ENCODE peak calls at places on chromosomes 16 and 17, in four cellular contexts. X is pancreas, D is upper lobe of right lung, E is progenitor cell of endocrine pancreas. N is an unnamed sample.

GRCh38 chr17:43556292-43556691 is 10.2 kb upstream of the ETV4 start:
- DNase-seq in E (no peak), D (peak), X (no peak), N (no peak)

GRCh38 chr16:85028638-85029412 is 1.2 kb downstream of the KIAA0513 start:
- DNase-seq in D (no peak), E (no peak), X (peak), N (no peak)

GRCh38 chr17:5933430-5933829 is 136.7 kb upstream of the WSCD1 start:
- DNase-seq in D (no peak), X (no peak), E (no peak), N (no peak)

GRCh38 chr16:83244057-83244456 is 563.7 kb upstream of the HSBP1 start:
- DNase-seq in X (no peak), E (no peak), D (no peak), N (no peak)

GRCh38 chr16:22816475-22816874 is 2.5 kb downstream of the HS3ST2 start:
- DNase-seq in D (no peak), X (no peak), E (no peak), N (no peak)

GRCh38 chr17:72021417-72022041 is 99.3 kb upstream of the SOX9 start:
- DNase-seq in E (no peak), X (no peak), D (no peak), N (no peak)

GRCh38 chr17:30278032-30278431 is 13.7 kb downstream of the BLMH start:
- DNase-seq in X (no peak), E (no peak), D (no peak), N (no peak)

GRCh38 chr17:57601328-57601727 is 143.8 kb downstream of the CCDC182 start:
- DNase-seq in D (peak), X (no peak), E (no peak), N (no peak)

GRCh38 chr16:88069397-88070168 is 118.3 kb downstream of the BANP start:
- DNase-seq in X (no peak), E (no peak), D (no peak), N (no peak)

GRCh38 chr16:55488306-55488705 is 9.3 kb downstream of the MMP2 start:
- DNase-seq in E (no peak), X (no peak), D (no peak), N (no peak)

GRCh38 chr17:50917418-50917743 is 51.2 kb upstream of the TOB1 start:
- DNase-seq in E (no peak), D (no peak), X (no peak), N (no peak)

GRCh38 chr17:63974594-63975192 is 2.0 kb upstream of the SCN4A start:
- DNase-seq in D (no peak), E (no peak), X (no peak), N (no peak)

GRCh38 chr17:73257516-73257915 is 4.2 kb downstream of the CPSF4L start:
- DNase-seq in E (no peak), D (peak), X (no peak), N (no peak)
- TF ChIP-seq CTCF in E (no peak), D (no peak), X (no peak), N (no peak)

DNA sequence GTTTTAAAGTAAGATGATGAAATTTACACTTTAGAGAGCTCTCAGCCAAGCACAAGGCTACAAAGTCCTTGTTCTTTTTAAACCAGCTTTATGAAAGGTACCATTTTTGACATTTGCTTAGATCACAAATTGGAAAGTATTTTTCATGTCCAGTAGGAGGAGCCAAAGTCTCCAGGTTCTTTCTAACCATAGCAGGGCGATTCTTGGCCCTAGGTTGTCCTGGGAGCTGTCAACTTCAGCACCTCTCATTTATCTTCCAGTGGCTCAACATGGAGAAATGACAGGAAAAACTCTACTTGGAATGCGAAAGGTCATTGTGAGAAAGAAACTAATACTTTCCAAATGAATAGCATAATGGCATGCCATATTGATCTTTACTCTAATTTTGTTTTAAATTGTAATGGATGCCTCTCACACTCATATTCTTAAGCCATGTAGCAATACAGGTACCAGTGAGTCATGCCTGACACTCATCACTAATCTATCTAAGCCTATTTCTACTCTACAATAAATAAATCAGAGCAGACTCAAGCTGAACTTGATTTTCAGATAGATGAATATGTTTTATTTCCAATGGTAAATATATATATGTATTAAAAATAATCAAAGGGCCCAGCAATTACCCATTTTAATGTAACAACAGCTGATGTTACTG is 919.1 kb upstream of the EEF2KMT start:
- DNase-seq in D (no peak), X (no peak), E (no peak), N (no peak)
- TF ChIP-seq CTCF in D (peak), X (no peak), E (peak), N (peak)

GRCh38 chr17:35801583-35802224 is 6.3 kb upstream of the MMP28 start:
- DNase-seq in D (peak), E (no peak), X (no peak), N (no peak)

GRCh38 chr17:35808962-35809854 is at the start of gene TAF15:
- DNase-seq in D (peak), E (peak), X (peak), N (peak)

GRCh38 chr17:35808240-35808961 is 883 bp upstream of the TAF15 start:
- DNase-seq in D (no peak), E (no peak), X (no peak), N (no peak)

GRCh38 chr17:35807371-35808144 is 1.7 kb upstream of the TAF15 start:
- DNase-seq in E (no peak), X (no peak), D (no peak), N (no peak)

DNA sequence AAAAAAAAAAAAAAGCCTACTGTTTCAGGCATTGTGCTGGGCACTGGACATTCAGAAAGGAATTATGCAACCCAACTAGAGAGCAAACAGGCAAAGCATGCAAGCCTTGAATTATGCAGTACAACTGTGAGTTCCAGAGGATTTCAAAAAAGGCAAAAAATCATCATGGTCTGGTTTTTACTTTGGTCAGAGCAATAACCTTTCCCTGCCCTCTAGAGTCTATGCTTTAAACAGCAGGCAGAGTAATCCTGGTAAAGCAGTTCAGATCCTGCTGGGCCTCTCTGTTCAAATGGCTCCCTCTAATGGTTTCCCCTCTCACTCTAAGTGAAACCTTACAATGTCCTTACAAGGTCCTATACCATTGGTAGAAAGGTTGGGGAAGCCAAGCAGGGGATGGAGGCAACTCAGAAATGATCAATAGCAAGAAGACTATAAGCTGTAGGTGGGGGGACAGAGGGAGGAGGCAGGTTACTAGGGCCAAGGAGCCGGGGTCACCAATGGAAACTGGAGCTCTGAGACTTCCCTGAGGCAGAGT is 4.6 kb upstream of the TAF15 start:
- DNase-seq in D (no peak), E (no peak), X (peak), N (peak)
- TF ChIP-seq CTCF in D (peak), E (peak), X (peak), N (peak)

GRCh38 chr17:39077874-39078273 is 73.6 kb downstream of the PLXDC1 start:
- DNase-seq in X (no peak), E (no peak), D (no peak), N (no peak)
- TF ChIP-seq CTCF in X (no peak), E (no peak), D (no peak), N (no peak)

GRCh38 chr17:42438600-42439567 is 15.8 kb upstream of the CAVIN1 start:
- DNase-seq in E (no peak), D (no peak), X (no peak), N (no peak)
- TF ChIP-seq CTCF in E (peak), D (peak), X (no peak), N (peak)

DNA sequence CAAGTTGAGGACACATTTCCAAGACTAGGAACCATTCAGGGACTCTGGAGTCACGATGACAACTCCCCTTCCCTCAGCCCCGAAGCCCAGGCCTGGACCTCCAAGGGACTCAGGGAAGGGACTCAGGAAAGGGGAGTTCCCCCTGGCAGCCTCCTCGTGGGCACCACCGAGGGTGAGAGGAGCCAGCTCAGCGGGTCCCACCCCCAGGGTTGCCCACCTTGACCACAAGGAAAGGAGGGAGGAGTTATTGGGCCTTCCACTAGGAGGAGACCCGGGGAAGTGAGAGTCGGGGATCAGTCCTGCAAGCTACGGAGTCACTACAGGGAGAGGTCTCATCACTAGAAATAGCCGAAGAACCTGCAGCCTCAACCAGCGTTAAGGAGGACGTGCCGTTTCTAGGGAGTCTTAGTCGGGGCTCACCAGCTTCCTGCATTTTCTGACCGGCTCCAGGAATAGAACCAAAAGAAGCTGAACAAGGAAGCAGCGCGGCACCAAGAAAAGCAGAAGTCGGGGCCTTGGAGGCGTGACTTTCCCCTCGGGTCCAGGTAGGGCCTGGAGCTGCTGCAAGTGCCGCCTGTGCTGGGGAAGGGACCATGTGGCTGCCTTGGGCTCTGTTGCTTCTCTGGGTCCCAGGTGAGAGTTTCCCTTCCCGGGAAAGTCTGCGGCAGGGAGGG is at the start of gene CD300A:
- DNase-seq in E (no peak), D (peak), X (no peak), N (no peak)
- TF ChIP-seq CTCF in E (no peak), D (no peak), X (no peak), N (no peak)

DNA sequence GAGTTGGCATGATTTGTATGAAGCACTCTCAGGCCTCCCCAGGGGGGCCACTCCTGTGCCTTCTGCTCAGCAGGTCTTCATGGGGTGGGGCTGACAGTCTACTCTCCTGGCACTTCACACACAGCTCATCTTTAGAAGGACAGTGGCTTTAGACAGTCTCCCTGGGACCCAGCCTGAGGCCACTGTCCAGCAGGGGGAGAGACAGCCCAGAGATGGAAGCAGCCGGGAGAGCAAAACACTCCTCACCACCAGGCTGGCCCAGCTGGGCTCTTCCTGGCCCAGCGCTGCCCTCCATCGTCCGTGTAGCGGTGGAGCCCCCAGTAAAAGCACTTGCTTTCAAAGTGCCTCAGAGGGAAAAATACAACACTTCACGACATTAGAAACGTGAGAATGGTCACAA is 62.0 kb upstream of the CRHR1 start:
- DNase-seq in D (no peak), X (no peak), E (no peak), N (no peak)
- TF ChIP-seq CTCF in D (no peak), X (no peak), E (peak), N (peak)

DNA sequence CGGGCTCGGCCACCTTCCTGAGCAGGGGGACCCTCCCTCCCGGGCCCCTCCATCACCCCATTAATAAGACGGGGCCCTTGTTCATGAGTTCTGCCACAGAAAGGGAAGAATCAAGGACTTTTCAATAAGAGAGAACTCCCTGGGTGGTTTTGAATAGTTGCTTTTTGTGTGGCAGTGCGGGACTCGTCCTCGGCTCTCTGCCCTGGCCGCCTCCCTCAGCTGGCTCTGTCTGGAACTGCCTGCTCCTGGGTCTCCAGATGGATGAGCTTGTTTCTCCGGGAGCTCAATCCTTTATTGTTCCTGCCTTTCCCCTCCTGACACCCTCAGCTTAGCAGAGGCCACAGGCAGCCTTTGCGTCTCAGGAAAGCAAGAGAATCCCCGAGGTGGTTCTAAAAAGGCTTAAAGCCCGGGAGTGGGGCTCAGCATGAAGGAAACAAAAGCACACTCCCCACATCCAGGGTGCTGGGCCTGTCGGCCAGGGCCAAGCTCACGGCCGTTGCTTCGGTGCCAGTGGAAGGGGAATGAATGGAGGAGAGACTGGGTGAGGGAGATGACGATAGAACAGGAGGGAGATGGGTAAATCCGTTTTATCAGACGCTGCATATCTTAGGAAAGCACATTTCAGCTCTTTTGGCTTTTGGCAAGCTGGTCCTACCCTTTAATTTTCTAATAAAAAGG is 60.2 kb downstream of the RAI1 start:
- DNase-seq in X (no peak), D (no peak), E (no peak), N (peak)
- TF ChIP-seq CTCF in X (no peak), D (no peak), E (peak), N (no peak)

GRCh38 chr16:66592241-66592640 is 12.3 kb upstream of the CMTM3 start:
- DNase-seq in X (no peak), D (no peak), E (no peak), N (no peak)
- TF ChIP-seq CTCF in X (no peak), D (no peak), E (no peak), N (no peak)

N was measured in D721Med.